ENCODE peak calls at places on chromosomes 1 and 21, in six cellular contexts. One of them, this sample, is unnamed.

GRCh38 chr1:212060632-212061472 is 25.3 kb downstream of the DTL start:
- DNase-seq in NCI-H2081 treated with DMSO at 0.1 percent for 48 hours: no peak
- DNase-seq in stromal cell of bone marrow: no peak
- DNase-seq in T-helper 9 cell: no peak
- DNase-seq in stimulated activated CD4-positive, alpha-beta T cell treated with anti-CD3 and anti-CD28 coated beads, Interleukin-2, amount 100 ng/mL, for 24 hours: no peak
- DNase-seq in activated T-cell treated with anti-CD3 and anti-CD28 coated beads for 24 hours: no peak
- DNase-seq in this sample: peak; percentile 73

GRCh38 chr1:117501275-117501674 is 104.6 kb upstream of the TENT5C start:
- DNase-seq in NCI-H2081 treated with DMSO at 0.1 percent for 48 hours: no peak
- DNase-seq in stromal cell of bone marrow: peak; percentile 4
- DNase-seq in T-helper 9 cell: no peak
- DNase-seq in stimulated activated CD4-positive, alpha-beta T cell treated with anti-CD3 and anti-CD28 coated beads, Interleukin-2, amount 100 ng/mL, for 24 hours: no peak
- DNase-seq in activated T-cell treated with anti-CD3 and anti-CD28 coated beads for 24 hours: no peak
- DNase-seq in this sample: no peak

GRCh38 chr1:205597691-205598314 is 34.0 kb downstream of the ELK4 start:
- DNase-seq in NCI-H2081 treated with DMSO at 0.1 percent for 48 hours: no peak
- DNase-seq in stromal cell of bone marrow: peak; percentile 49
- DNase-seq in T-helper 9 cell: no peak
- DNase-seq in stimulated activated CD4-positive, alpha-beta T cell treated with anti-CD3 and anti-CD28 coated beads, Interleukin-2, amount 100 ng/mL, for 24 hours: no peak
- DNase-seq in activated T-cell treated with anti-CD3 and anti-CD28 coated beads for 24 hours: no peak
- DNase-seq in this sample: no peak

GRCh38 chr1:103461171-103462105 is 64.1 kb upstream of the RNPC3 start:
- DNase-seq in NCI-H2081 treated with DMSO at 0.1 percent for 48 hours: no peak
- DNase-seq in stromal cell of bone marrow: no peak
- DNase-seq in T-helper 9 cell: no peak
- DNase-seq in stimulated activated CD4-positive, alpha-beta T cell treated with anti-CD3 and anti-CD28 coated beads, Interleukin-2, amount 100 ng/mL, for 24 hours: no peak
- DNase-seq in activated T-cell treated with anti-CD3 and anti-CD28 coated beads for 24 hours: no peak
- DNase-seq in this sample: peak; percentile 71

GRCh38 chr1:6490181-6491075 is 1.0 kb downstream of the PLEKHG5 start:
- DNase-seq in NCI-H2081 treated with DMSO at 0.1 percent for 48 hours: no peak
- DNase-seq in stromal cell of bone marrow: peak; percentile 33
- DNase-seq in T-helper 9 cell: peak; percentile 39
- DNase-seq in stimulated activated CD4-positive, alpha-beta T cell treated with anti-CD3 and anti-CD28 coated beads, Interleukin-2, amount 100 ng/mL, for 24 hours: peak; percentile 67
- DNase-seq in activated T-cell treated with anti-CD3 and anti-CD28 coated beads for 24 hours: peak; percentile 38
- DNase-seq in this sample: peak; percentile 49

GRCh38 chr1:22142315-22143064 is 407 bp downstream of the WNT4 start:
- DNase-seq in NCI-H2081 treated with DMSO at 0.1 percent for 48 hours: no peak
- DNase-seq in stromal cell of bone marrow: no peak
- DNase-seq in T-helper 9 cell: no peak
- DNase-seq in stimulated activated CD4-positive, alpha-beta T cell treated with anti-CD3 and anti-CD28 coated beads, Interleukin-2, amount 100 ng/mL, for 24 hours: no peak
- DNase-seq in activated T-cell treated with anti-CD3 and anti-CD28 coated beads for 24 hours: no peak
- DNase-seq in this sample: peak; percentile 47

GRCh38 chr21:35051287-35051818 is 2.3 kb upstream of the RUNX1 start:
- DNase-seq in NCI-H2081 treated with DMSO at 0.1 percent for 48 hours: no peak
- DNase-seq in stromal cell of bone marrow: peak; percentile 84
- DNase-seq in T-helper 9 cell: peak; percentile 70
- DNase-seq in stimulated activated CD4-positive, alpha-beta T cell treated with anti-CD3 and anti-CD28 coated beads, Interleukin-2, amount 100 ng/mL, for 24 hours: peak; percentile 81
- DNase-seq in activated T-cell treated with anti-CD3 and anti-CD28 coated beads for 24 hours: peak; percentile 73
- DNase-seq in this sample: peak; percentile 76

GRCh38 chr1:157652859-157653493 is 47.6 kb downstream of the FCRL3 start:
- DNase-seq in NCI-H2081 treated with DMSO at 0.1 percent for 48 hours: no peak
- DNase-seq in stromal cell of bone marrow: no peak
- DNase-seq in T-helper 9 cell: no peak
- DNase-seq in stimulated activated CD4-positive, alpha-beta T cell treated with anti-CD3 and anti-CD28 coated beads, Interleukin-2, amount 100 ng/mL, for 24 hours: no peak
- DNase-seq in activated T-cell treated with anti-CD3 and anti-CD28 coated beads for 24 hours: no peak
- DNase-seq in this sample: no peak

GRCh38 chr1:65395887-65396612 is 24.4 kb upstream of the LEPR start:
- DNase-seq in NCI-H2081 treated with DMSO at 0.1 percent for 48 hours: no peak
- DNase-seq in stromal cell of bone marrow: peak; percentile 48
- DNase-seq in T-helper 9 cell: no peak
- DNase-seq in stimulated activated CD4-positive, alpha-beta T cell treated with anti-CD3 and anti-CD28 coated beads, Interleukin-2, amount 100 ng/mL, for 24 hours: no peak
- DNase-seq in activated T-cell treated with anti-CD3 and anti-CD28 coated beads for 24 hours: no peak
- DNase-seq in this sample: peak; percentile 69

GRCh38 chr1:97489834-97490233 is 431.0 kb downstream of the DPYD start:
- DNase-seq in NCI-H2081 treated with DMSO at 0.1 percent for 48 hours: no peak
- DNase-seq in stromal cell of bone marrow: no peak
- DNase-seq in T-helper 9 cell: no peak
- DNase-seq in stimulated activated CD4-positive, alpha-beta T cell treated with anti-CD3 and anti-CD28 coated beads, Interleukin-2, amount 100 ng/mL, for 24 hours: no peak
- DNase-seq in activated T-cell treated with anti-CD3 and anti-CD28 coated beads for 24 hours: no peak
- DNase-seq in this sample: peak; percentile 89

GRCh38 chr21:45441431-45442255 is 36.7 kb downstream of the COL18A1 start:
- DNase-seq in NCI-H2081 treated with DMSO at 0.1 percent for 48 hours: no peak
- DNase-seq in stromal cell of bone marrow: no peak
- DNase-seq in T-helper 9 cell: no peak
- DNase-seq in stimulated activated CD4-positive, alpha-beta T cell treated with anti-CD3 and anti-CD28 coated beads, Interleukin-2, amount 100 ng/mL, for 24 hours: no peak
- DNase-seq in activated T-cell treated with anti-CD3 and anti-CD28 coated beads for 24 hours: no peak
- DNase-seq in this sample: no peak

GRCh38 chr1:111126354-111126753 is 13.5 kb downstream of the DRAM2 start:
- DNase-seq in NCI-H2081 treated with DMSO at 0.1 percent for 48 hours: no peak
- DNase-seq in stromal cell of bone marrow: no peak
- DNase-seq in T-helper 9 cell: no peak
- DNase-seq in stimulated activated CD4-positive, alpha-beta T cell treated with anti-CD3 and anti-CD28 coated beads, Interleukin-2, amount 100 ng/mL, for 24 hours: no peak
- DNase-seq in activated T-cell treated with anti-CD3 and anti-CD28 coated beads for 24 hours: no peak
- DNase-seq in this sample: no peak

GRCh38 chr1:248696261-248696660 is 6.3 kb downstream of the OR14I1 start:
- DNase-seq in NCI-H2081 treated with DMSO at 0.1 percent for 48 hours: no peak
- DNase-seq in stromal cell of bone marrow: no peak
- DNase-seq in T-helper 9 cell: no peak
- DNase-seq in stimulated activated CD4-positive, alpha-beta T cell treated with anti-CD3 and anti-CD28 coated beads, Interleukin-2, amount 100 ng/mL, for 24 hours: no peak
- DNase-seq in activated T-cell treated with anti-CD3 and anti-CD28 coated beads for 24 hours: no peak
- DNase-seq in this sample: no peak

GRCh38 chr1:177928194-177928593 is 41.7 kb downstream of the SEC16B start:
- DNase-seq in NCI-H2081 treated with DMSO at 0.1 percent for 48 hours: no peak
- DNase-seq in stromal cell of bone marrow: no peak
- DNase-seq in T-helper 9 cell: no peak
- DNase-seq in stimulated activated CD4-positive, alpha-beta T cell treated with anti-CD3 and anti-CD28 coated beads, Interleukin-2, amount 100 ng/mL, for 24 hours: no peak
- DNase-seq in activated T-cell treated with anti-CD3 and anti-CD28 coated beads for 24 hours: no peak
- DNase-seq in this sample: peak; percentile 27

GRCh38 chr1:246784621-246785535 is 60.7 kb downstream of the SCCPDH start:
- DNase-seq in NCI-H2081 treated with DMSO at 0.1 percent for 48 hours: no peak
- DNase-seq in stromal cell of bone marrow: peak; percentile 21
- DNase-seq in T-helper 9 cell: no peak
- DNase-seq in stimulated activated CD4-positive, alpha-beta T cell treated with anti-CD3 and anti-CD28 coated beads, Interleukin-2, amount 100 ng/mL, for 24 hours: no peak
- DNase-seq in activated T-cell treated with anti-CD3 and anti-CD28 coated beads for 24 hours: no peak
- DNase-seq in this sample: no peak

GRCh38 chr1:43933386-43934278 is at the start of gene ARTN:
- DNase-seq in NCI-H2081 treated with DMSO at 0.1 percent for 48 hours: no peak
- DNase-seq in stromal cell of bone marrow: no peak
- DNase-seq in T-helper 9 cell: no peak
- DNase-seq in stimulated activated CD4-positive, alpha-beta T cell treated with anti-CD3 and anti-CD28 coated beads, Interleukin-2, amount 100 ng/mL, for 24 hours: no peak
- DNase-seq in activated T-cell treated with anti-CD3 and anti-CD28 coated beads for 24 hours: no peak
- DNase-seq in this sample: peak; percentile 44

This sample was measured in bronchial epithelial cell.